ENCODE peak calls at places on chromosomes 5 and 9, in five cellular contexts. One of them, this sample, is unnamed.

GRCh38 chr5:20559845-20560244 is 571.8 kb upstream of the CDH18 start:
- DNase-seq in left lung: no peak
- DNase-seq in H1: no peak
- DNase-seq in fibroblast of lung: no peak
- DNase-seq in thoracic aorta: no peak
- DNase-seq in this sample: no peak

GRCh38 chr9:16125637-16126036 is 572.8 kb downstream of the CCDC171 start:
- DNase-seq in left lung: no peak
- DNase-seq in H1: no peak
- DNase-seq in fibroblast of lung: peak
- DNase-seq in thoracic aorta: no peak
- DNase-seq in this sample: peak

GRCh38 chr5:176438959-176439757 is 9.0 kb upstream of the FAF2 start:
- DNase-seq in left lung: no peak
- DNase-seq in H1: no peak
- DNase-seq in fibroblast of lung: peak
- DNase-seq in thoracic aorta: no peak
- DNase-seq in this sample: peak

GRCh38 chr5:108093186-108093585 is 288.7 kb downstream of the FBXL17 start:
- DNase-seq in left lung: no peak
- DNase-seq in H1: no peak
- DNase-seq in fibroblast of lung: peak
- DNase-seq in thoracic aorta: no peak
- DNase-seq in this sample: no peak

GRCh38 chr9:26856413-26857032 is 36.1 kb downstream of the CAAP1 start:
- DNase-seq in left lung: no peak
- DNase-seq in H1: no peak
- DNase-seq in fibroblast of lung: peak
- DNase-seq in thoracic aorta: no peak
- DNase-seq in this sample: peak

GRCh38 chr5:153559926-153560325 is 69.5 kb downstream of the GRIA1 start:
- DNase-seq in left lung: no peak
- DNase-seq in H1: no peak
- DNase-seq in fibroblast of lung: peak
- DNase-seq in thoracic aorta: no peak
- DNase-seq in this sample: no peak

GRCh38 chr5:95988094-95988493 is 26.4 kb upstream of the ELL2 start:
- DNase-seq in left lung: no peak
- DNase-seq in H1: no peak
- DNase-seq in fibroblast of lung: no peak
- DNase-seq in thoracic aorta: no peak
- DNase-seq in this sample: no peak

GRCh38 chr9:136171009-136171800 is 33.7 kb downstream of the LHX3 start:
- DNase-seq in left lung: peak
- DNase-seq in H1: no peak
- DNase-seq in fibroblast of lung: no peak
- DNase-seq in thoracic aorta: no peak
- DNase-seq in this sample: no peak

GRCh38 chr5:96049398-96050272 is 88.0 kb upstream of the ELL2 start:
- DNase-seq in left lung: no peak
- DNase-seq in H1: no peak
- DNase-seq in fibroblast of lung: peak
- DNase-seq in thoracic aorta: no peak
- DNase-seq in this sample: peak

GRCh38 chr5:136510481-136510880 is 145.1 kb upstream of the TRPC7 start:
- DNase-seq in left lung: no peak
- DNase-seq in H1: no peak
- DNase-seq in fibroblast of lung: no peak
- DNase-seq in thoracic aorta: no peak
- DNase-seq in this sample: no peak

GRCh38 chr5:79241535-79241979 is 5.6 kb downstream of the JMY start:
- DNase-seq in left lung: no peak
- DNase-seq in H1: no peak
- DNase-seq in fibroblast of lung: no peak
- DNase-seq in thoracic aorta: no peak
- DNase-seq in this sample: no peak

GRCh38 chr9:112925058-112925641 is 34.5 kb upstream of the SLC46A2 start:
- DNase-seq in left lung: no peak
- DNase-seq in H1: no peak
- DNase-seq in fibroblast of lung: peak
- DNase-seq in thoracic aorta: no peak
- DNase-seq in this sample: no peak

GRCh38 chr5:16897284-16897704 is 38.8 kb downstream of the MYO10 start:
- DNase-seq in left lung: no peak
- DNase-seq in H1: no peak
- DNase-seq in fibroblast of lung: peak
- DNase-seq in thoracic aorta: no peak
- DNase-seq in this sample: peak

GRCh38 chr5:159788835-159789331 is 127.4 kb upstream of the ADRA1B start:
- DNase-seq in left lung: no peak
- DNase-seq in H1: no peak
- DNase-seq in fibroblast of lung: no peak
- DNase-seq in thoracic aorta: no peak
- DNase-seq in this sample: no peak

GRCh38 chr9:99921875-99922710 is 15.6 kb downstream of the STX17 start:
- DNase-seq in left lung: no peak
- DNase-seq in H1: no peak
- DNase-seq in fibroblast of lung: no peak
- DNase-seq in thoracic aorta: no peak
- DNase-seq in this sample: no peak

GRCh38 chr9:130301483-130302286 is 36.1 kb downstream of the HMCN2 start:
- DNase-seq in left lung: peak
- DNase-seq in H1: no peak
- DNase-seq in fibroblast of lung: peak
- DNase-seq in thoracic aorta: no peak
- DNase-seq in this sample: peak

GRCh38 chr5:61307196-61307590 is 24.9 kb upstream of the ZSWIM6 start:
- DNase-seq in left lung: no peak
- DNase-seq in H1: no peak
- DNase-seq in fibroblast of lung: no peak
- DNase-seq in thoracic aorta: no peak
- DNase-seq in this sample: no peak

GRCh38 chr5:61303348-61303747 is 28.7 kb upstream of the ZSWIM6 start:
- DNase-seq in left lung: no peak
- DNase-seq in H1: no peak
- DNase-seq in fibroblast of lung: no peak
- DNase-seq in thoracic aorta: no peak
- DNase-seq in this sample: no peak

GRCh38 chr5:61301820-61302563 is 30.1 kb upstream of the ZSWIM6 start:
- DNase-seq in left lung: peak
- DNase-seq in H1: no peak
- DNase-seq in fibroblast of lung: peak
- DNase-seq in thoracic aorta: peak
- DNase-seq in this sample: peak

GRCh38 chr5:61306531-61307195 is 25.4 kb upstream of the ZSWIM6 start:
- DNase-seq in left lung: no peak
- DNase-seq in H1: no peak
- DNase-seq in fibroblast of lung: peak
- DNase-seq in thoracic aorta: no peak
- DNase-seq in this sample: peak

DNA sequence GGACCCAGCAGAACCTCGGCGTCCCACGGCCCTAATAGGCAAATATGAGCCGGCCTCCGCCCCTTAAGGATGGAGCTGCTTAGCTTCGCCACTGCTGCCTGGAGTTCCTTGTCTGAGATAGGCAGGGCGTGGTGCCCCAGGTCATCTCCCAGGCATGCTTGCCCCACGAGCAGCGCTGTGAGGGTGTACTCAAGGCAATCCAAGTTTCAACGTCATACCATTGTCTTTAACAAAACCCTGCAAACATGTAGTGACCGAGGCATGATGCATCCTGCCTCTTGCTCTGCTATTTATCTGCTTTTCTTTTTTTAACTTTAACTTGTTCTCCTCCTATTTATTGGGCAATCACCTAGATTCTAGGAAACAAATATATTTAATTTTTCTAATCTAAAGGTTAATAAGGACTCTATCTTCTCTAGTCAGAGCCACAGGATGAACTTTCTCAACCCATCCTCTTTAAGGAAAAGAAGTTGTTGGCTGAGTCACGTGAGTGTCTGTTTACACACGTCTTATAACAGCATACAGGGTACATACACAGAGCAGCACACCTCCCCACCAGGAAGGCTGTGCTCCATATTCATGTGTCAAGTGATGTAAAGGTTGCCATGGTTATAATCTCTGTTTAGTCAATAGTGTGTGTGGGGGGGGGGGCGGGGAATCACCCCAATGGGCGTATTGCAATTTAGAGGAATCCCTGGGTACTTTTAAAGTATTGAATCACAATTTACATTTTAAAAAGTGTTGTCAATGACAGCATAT is 27.3 kb upstream of the ZSWIM6 start:
- DNase-seq in left lung: peak
- DNase-seq in H1: no peak
- DNase-seq in fibroblast of lung: peak
- DNase-seq in thoracic aorta: no peak
- DNase-seq in this sample: no peak
- TF ChIP-seq CTCF in left lung: no peak
- TF ChIP-seq CTCF in H1: no peak
- TF ChIP-seq CTCF in fibroblast of lung: no peak
- TF ChIP-seq CTCF in thoracic aorta: no peak
- TF ChIP-seq CTCF in this sample: no peak

GRCh38 chr5:167821669-167822068 is 469.8 kb upstream of the WWC1 start:
- DNase-seq in left lung: no peak
- DNase-seq in H1: no peak
- DNase-seq in fibroblast of lung: peak
- DNase-seq in thoracic aorta: no peak
- DNase-seq in this sample: no peak
- H3K4me3 ChIP-seq in left lung: no peak
- H3K4me3 ChIP-seq in H1: no peak
- H3K4me3 ChIP-seq in fibroblast of lung: no peak
- H3K4me3 ChIP-seq in thoracic aorta: no peak
- H3K4me3 ChIP-seq in this sample: no peak

DNA sequence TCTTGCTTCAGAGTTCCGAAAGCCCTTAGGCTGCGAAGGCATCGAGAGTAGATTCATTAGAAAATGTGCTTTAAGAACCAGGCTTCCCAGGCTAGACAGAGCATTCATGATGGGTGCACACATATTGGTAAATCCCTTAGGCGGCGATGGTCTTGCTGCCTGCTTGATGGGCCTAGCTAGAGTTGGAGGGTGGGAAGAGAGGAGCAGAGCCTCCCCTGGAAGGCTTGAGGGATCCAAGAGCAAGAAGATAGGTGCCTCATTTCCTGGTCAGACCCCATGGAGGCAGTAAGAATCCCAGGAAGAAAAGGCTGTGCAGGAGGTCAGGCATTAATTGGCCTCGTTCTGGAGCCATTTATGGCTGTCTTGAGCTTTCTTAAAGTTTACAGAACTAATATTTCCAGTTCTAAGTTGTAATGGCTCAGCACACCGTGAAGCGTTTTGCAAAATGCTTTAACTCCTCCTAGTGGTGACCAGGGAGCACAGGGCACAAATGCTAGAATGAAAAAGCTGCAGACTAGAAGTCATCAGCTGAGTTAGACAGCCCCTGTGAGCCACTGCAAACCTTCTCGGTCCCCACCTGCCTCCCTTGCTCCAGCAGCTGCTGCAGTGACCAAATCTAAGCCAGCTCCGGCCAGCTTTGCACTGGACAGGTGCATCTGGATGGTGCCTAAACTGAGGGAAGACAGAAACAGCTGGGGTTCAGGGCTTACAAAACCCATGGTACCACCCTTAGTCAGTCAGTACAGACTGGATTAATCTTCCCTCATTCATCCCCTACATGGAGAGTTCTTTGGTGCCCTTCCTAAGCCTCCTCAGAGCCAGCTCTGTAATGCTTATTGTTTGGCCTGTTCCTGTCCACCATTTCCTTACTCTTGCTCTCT is 14.7 kb downstream of the SLC45A2 start:
- DNase-seq in left lung: no peak
- DNase-seq in H1: no peak
- DNase-seq in fibroblast of lung: peak
- DNase-seq in thoracic aorta: no peak
- DNase-seq in this sample: no peak
- TF ChIP-seq CTCF in left lung: peak
- TF ChIP-seq CTCF in H1: peak
- TF ChIP-seq CTCF in fibroblast of lung: peak
- TF ChIP-seq CTCF in thoracic aorta: peak
- TF ChIP-seq CTCF in this sample: peak

GRCh38 chr9:93290495-93291434 is 106.8 kb downstream of the WNK2 start:
- DNase-seq in left lung: no peak
- DNase-seq in H1: peak
- DNase-seq in fibroblast of lung: no peak
- DNase-seq in thoracic aorta: no peak
- DNase-seq in this sample: no peak
- H3K4me3 ChIP-seq in left lung: no peak
- H3K4me3 ChIP-seq in H1: no peak
- H3K4me3 ChIP-seq in fibroblast of lung: no peak
- H3K4me3 ChIP-seq in thoracic aorta: no peak
- H3K4me3 ChIP-seq in this sample: no peak